ENCODE peak calls at places on chromosomes 2 and 18, in six cellular contexts. N is stomach, U is H54, Q is A549, S is ovary, Z is endothelial cell of umbilical vein. V is an unnamed sample.

GRCh38 chr2:10787176-10787968 is 25.2 kb downstream of the PDIA6 start:
- DNase-seq in N (no peak), U (no peak), Q (no peak), S (no peak), Z (peak), V (peak)

GRCh38 chr18:74739926-74740325 is 142.3 kb downstream of the ZNF407 start:
- DNase-seq in N (no peak), U (no peak), Q (no peak), S (no peak), Z (no peak), V (no peak)

GRCh38 chr2:44943693-44944101 is 2.2 kb downstream of the SIX3 start:
- DNase-seq in N (no peak), U (no peak), Q (no peak), S (no peak), Z (no peak), V (no peak)

GRCh38 chr18:55489742-55490055 is 98.3 kb downstream of the TCF4 start:
- DNase-seq in N (no peak), U (no peak), Q (no peak), S (no peak), Z (no peak), V (no peak)

GRCh38 chr2:46098606-46099005 is 198.6 kb upstream of the EPAS1 start:
- DNase-seq in N (no peak), U (peak), Q (peak), S (no peak), Z (peak), V (no peak)

GRCh38 chr2:234289789-234290188 is 207.1 kb downstream of the ARL4C start:
- DNase-seq in N (no peak), U (peak), Q (peak), S (no peak), Z (no peak), V (no peak)

GRCh38 chr2:38174646-38175096 is 98.7 kb upstream of the CYP1B1 start:
- DNase-seq in N (no peak), U (no peak), Q (no peak), S (no peak), Z (no peak), V (no peak)

GRCh38 chr2:236117396-236117795 is 50.8 kb downstream of the GBX2 start:
- DNase-seq in N (no peak), U (no peak), Q (no peak), S (no peak), Z (no peak), V (no peak)

GRCh38 chr18:3625717-3626091 is 175.7 kb downstream of the TGIF1 start:
- DNase-seq in N (no peak), U (no peak), Q (no peak), S (no peak), Z (peak), V (no peak)

GRCh38 chr18:3626927-3627240 is 176.9 kb downstream of the TGIF1 start:
- DNase-seq in N (no peak), U (no peak), Q (no peak), S (no peak), Z (no peak), V (no peak)

GRCh38 chr18:3624546-3624817 is 174.5 kb downstream of the TGIF1 start:
- DNase-seq in N (no peak), U (no peak), Q (no peak), S (no peak), Z (no peak), V (no peak)

GRCh38 chr18:3624818-3625716 is 175.1 kb downstream of the TGIF1 start:
- DNase-seq in N (peak), U (peak), Q (peak), S (no peak), Z (peak), V (peak)

DNA sequence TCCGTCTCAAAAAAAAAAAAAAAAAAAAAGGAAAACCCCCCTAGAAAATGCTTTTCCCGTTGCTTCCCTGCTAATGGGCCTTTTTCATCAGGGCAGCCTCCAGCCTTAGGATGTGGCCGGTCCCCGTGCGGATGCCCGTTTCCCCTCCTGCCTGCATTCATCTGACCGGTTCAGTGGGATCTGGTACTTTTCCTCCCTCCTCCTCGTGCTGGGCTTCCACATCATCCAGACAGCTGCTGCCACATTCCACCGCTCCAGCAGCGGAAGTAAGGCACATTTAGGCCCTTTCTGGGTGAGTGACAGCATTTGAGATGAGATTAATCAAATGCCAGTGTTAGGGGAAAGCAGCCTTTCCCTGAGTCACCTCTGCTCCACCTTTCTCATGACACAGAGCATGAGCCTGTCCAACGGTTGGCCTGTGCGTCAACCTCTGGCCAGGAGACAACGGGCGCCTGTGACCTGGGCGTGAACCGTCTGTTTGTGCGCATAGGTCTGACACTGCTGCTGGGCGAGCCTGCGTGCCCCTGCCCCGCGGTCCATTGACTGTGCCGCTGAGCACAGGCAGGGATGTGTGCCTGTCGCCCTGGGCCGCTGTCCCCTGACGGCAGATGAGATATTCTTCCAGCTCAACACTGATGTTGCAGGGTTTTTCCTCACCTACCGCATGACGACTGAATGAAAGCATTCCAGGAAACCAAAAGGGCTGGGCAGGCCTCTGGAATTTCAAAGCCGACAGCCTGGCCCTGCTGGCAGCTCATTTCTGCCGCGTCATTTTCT is 174.0 kb downstream of the TGIF1 start:
- DNase-seq in N (peak), U (peak), Q (peak), S (peak), Z (peak), V (peak)
- TF ChIP-seq POLR2A in N (no peak), U (peak), Q (peak), S (no peak), Z (peak), V (peak)

DNA sequence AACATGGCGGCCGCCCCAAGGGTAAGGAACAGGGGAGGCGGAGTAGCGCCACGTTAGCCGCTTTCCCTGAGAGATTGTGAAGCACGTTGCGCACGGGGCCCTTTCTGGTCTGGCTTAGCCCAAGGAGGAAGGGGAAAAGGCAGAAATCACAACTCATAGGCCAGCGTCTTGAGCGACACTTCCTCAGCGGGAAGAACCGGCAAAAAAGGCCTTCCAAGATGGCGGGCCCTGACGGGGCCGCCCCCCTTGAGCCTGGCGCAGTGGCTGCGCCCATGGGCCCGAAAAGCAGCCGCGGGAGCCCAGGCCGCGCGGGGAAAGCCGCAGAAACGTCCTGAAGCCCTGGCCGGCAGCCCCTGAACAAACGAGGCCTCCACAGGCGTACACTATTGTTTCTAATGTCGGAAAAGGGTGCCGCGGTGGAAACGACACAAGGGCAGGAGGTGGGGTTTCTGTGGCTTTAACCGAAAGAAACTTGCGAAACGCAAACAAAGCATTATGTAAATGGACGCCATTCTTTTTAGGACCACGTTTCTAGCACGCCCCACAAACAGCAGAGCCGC is 919 bp upstream of the PCBP1 start:
- DNase-seq in N (peak), U (no peak), Q (peak), S (peak), Z (peak), V (peak)
- TF ChIP-seq POLR2A in N (no peak), U (peak), Q (peak), S (peak), Z (no peak), V (no peak)

DNA sequence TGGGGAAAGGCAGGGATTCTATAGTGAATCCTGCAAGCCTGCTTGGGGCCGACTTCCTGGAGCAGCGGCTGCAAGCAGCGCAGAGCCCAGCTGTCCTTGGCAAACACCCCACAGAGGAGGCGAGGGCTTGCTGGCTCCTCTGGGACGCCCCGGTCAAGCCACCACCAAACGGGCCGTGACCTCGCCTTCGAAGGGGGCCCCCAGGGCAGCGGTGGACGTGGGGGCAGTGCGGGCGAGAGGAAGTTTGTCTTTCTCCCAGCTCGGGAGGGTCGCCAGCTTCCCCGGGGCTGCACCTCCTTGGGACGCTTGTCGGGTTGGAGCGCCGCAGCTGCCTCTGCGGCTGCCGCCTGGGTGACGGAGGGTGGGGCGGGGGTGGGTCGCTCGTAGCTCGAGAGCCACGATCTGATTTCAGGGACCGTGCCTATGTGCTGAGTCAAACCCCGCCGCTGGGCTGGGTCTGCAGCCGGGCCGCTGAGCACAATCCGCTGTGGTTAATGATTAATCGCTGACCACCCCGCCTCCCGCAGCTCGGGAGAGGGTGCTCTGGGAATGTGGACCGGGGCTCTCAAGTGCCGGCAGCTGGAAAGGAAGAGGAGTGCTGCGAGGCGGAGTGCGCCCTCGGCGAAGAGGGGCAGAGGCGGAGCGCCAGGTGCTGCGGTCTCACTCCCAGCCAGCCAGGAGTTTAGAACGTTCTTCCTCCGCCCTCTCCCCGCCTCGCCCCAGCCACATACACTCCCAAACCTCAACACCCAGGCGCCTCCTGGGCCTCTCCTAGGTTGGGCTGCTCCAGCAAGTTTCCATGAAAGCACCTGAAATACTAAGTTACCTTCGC is at the start of gene GPR39:
- DNase-seq in N (peak), U (peak), Q (peak), S (peak), Z (peak), V (peak)
- TF ChIP-seq POLR2A in N (no peak), U (no peak), Q (peak), S (no peak), Z (no peak), V (peak)

DNA sequence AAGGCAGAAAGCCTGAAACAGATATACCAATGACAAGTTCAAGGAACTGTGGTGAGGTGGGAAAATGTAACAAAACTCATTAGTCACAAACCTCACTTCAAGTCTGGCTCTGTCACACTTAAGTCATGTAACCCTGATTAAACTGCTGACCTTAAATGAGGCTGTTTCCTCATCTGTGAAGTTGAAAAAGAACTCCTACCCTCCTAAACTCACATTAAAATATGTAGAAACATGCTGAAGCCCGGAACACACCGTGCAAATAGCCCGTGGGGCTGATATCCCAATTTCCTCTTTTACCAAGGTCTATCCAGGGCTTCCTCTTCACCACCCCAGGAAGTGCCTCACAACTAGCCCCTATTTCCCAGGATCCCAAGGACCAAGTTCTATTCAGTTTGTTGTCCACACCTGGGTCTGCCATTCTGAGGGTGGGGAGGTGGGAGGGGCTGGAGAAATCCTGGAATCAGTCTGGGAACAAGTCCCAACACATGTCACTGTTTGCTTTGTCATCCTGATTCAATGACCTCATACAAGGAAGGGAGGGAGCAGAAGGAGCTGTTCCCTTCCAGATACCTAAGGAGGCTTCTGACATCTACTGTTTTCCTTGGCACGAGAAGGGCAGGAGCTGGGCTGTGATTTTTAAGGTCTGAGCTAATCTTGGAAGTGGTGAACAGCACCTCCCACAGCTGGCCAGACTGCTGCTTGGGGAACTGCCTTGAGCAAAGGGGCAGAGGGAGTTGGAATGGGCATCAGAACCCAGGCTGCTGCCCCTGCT is 42.3 kb downstream of the SLC4A1AP start:
- DNase-seq in N (peak), U (peak), Q (peak), S (peak), Z (peak), V (peak)
- TF ChIP-seq POLR2A in N (no peak), U (no peak), Q (no peak), S (no peak), Z (no peak), V (no peak)

GRCh38 chr2:21023419-21024181 is 20.3 kb downstream of the APOB start:
- DNase-seq in N (no peak), U (no peak), Q (no peak), S (no peak), Z (no peak), V (no peak)

GRCh38 chr2:21026479-21027282 is 17.2 kb downstream of the APOB start:
- DNase-seq in N (no peak), U (no peak), Q (no peak), S (no peak), Z (no peak), V (no peak)

GRCh38 chr2:21024198-21024597 is 19.7 kb downstream of the APOB start:
- DNase-seq in N (no peak), U (no peak), Q (no peak), S (no peak), Z (no peak), V (no peak)

GRCh38 chr2:21024722-21025389 is 19.0 kb downstream of the APOB start:
- DNase-seq in N (no peak), U (no peak), Q (no peak), S (no peak), Z (no peak), V (no peak)

GRCh38 chr2:21025690-21026478 is 18.0 kb downstream of the APOB start:
- DNase-seq in N (no peak), U (no peak), Q (no peak), S (no peak), Z (no peak), V (no peak)
- TF ChIP-seq POLR2A in N (no peak), U (no peak), Q (no peak), S (no peak), Z (no peak), V (no peak)

DNA sequence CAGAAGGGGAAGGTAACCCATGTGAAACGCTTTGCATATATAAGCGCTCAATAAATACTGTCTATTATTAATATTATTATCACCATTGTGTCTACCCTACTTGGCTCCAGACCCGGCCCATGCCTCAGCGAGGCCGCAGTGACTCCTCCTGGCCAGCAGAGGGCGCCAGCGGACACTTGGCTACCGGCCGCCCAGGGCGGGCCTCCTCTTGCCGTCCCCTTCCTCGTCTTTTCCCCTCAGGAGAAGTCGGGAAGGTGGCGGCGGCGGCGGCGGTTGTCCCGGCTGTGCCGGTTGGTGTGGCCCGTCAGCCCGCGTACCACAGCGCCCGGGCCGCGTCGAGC is at the start of gene AGFG1:
- DNase-seq in N (peak), U (peak), Q (peak), S (peak), Z (peak), V (peak)
- TF ChIP-seq POLR2A in N (no peak), U (peak), Q (peak), S (peak), Z (peak), V (peak)

GRCh38 chr2:9205963-9206948 is at the start of gene ASAP2:
- DNase-seq in N (peak), U (peak), Q (peak), S (peak), Z (peak), V (peak)
- TF ChIP-seq POLR2A in N (no peak), U (peak), Q (peak), S (peak), Z (peak), V (no peak)

GRCh38 chr18:13613591-13614317 is 112.6 kb downstream of the FAM210A start:
- DNase-seq in N (no peak), U (no peak), Q (no peak), S (no peak), Z (no peak), V (no peak)

GRCh38 chr18:13611058-13611615 is 115.2 kb downstream of the FAM210A start:
- DNase-seq in N (no peak), U (no peak), Q (no peak), S (no peak), Z (peak), V (peak)

GRCh38 chr18:13613099-13613498 is 113.3 kb downstream of the FAM210A start:
- DNase-seq in N (no peak), U (no peak), Q (no peak), S (no peak), Z (no peak), V (no peak)

GRCh38 chr18:13611616-13612110 is 114.7 kb downstream of the FAM210A start:
- DNase-seq in N (no peak), U (no peak), Q (no peak), S (peak), Z (peak), V (no peak)

GRCh38 chr18:13612111-13612997 is 114.0 kb downstream of the FAM210A start:
- DNase-seq in N (peak), U (no peak), Q (no peak), S (no peak), Z (no peak), V (peak)
- TF ChIP-seq POLR2A in N (no peak), U (no peak), Q (no peak), S (no peak), Z (no peak), V (peak)